ENCODE peak calls at places on chromosomes 3 and 15, in six cellular contexts. A is NCI-H1694 treated with DMSO at 0.1 percent for 48 hours, U is A673, I is posterior vena cava, D is T-cell, Q is M059J. R is an unnamed sample.

GRCh38 chr3:22007376-22007775 is 256.4 kb upstream of the ZNF385D start:
- DNase-seq in A (no peak), U (no peak), I (no peak), D (no peak), Q (peak), R (peak)

GRCh38 chr15:40338041-40338657 is 2.6 kb downstream of the CCDC9B start:
- DNase-seq in A (peak), U (peak), I (peak), D (peak), Q (peak), R (no peak)

GRCh38 chr15:57423599-57424140 is 47.4 kb downstream of the CGNL1 start:
- DNase-seq in A (no peak), U (no peak), I (no peak), D (no peak), Q (no peak), R (no peak)

GRCh38 chr15:57680021-57680420 is 26.5 kb upstream of the POLR2M start:
- DNase-seq in A (no peak), U (no peak), I (no peak), D (no peak), Q (peak), R (no peak)

GRCh38 chr15:67601008-67601620 is 58.6 kb downstream of the MAP2K5 start:
- DNase-seq in A (no peak), U (peak), I (no peak), D (no peak), Q (no peak), R (no peak)

GRCh38 chr3:127679534-127680145 is 6.9 kb downstream of the ABTB1 start:
- DNase-seq in A (no peak), U (no peak), I (peak), D (peak), Q (no peak), R (no peak)

GRCh38 chr3:187811580-187812250 is 66.4 kb upstream of the BCL6 start:
- DNase-seq in A (no peak), U (no peak), I (no peak), D (no peak), Q (peak), R (no peak)

GRCh38 chr3:126216416-126216815 is 36.0 kb upstream of the ALDH1L1 start:
- DNase-seq in A (no peak), U (no peak), I (no peak), D (no peak), Q (peak), R (no peak)

GRCh38 chr15:92843326-92843725 is 56.8 kb upstream of the CHD2 start:
- DNase-seq in A (no peak), U (no peak), I (no peak), D (no peak), Q (no peak), R (no peak)

GRCh38 chr3:86990171-86990733 is 697 bp downstream of the VGLL3 start:
- DNase-seq in A (no peak), U (no peak), I (no peak), D (no peak), Q (peak), R (no peak)

GRCh38 chr3:37072892-37073291 is 79.6 kb downstream of the MLH1 start:
- DNase-seq in A (no peak), U (peak), I (no peak), D (no peak), Q (peak), R (no peak)

GRCh38 chr3:188231454-188231853 is 77.5 kb downstream of the LPP start:
- DNase-seq in A (no peak), U (no peak), I (no peak), D (no peak), Q (no peak), R (no peak)

GRCh38 chr3:111368061-111368460 is 173.9 kb upstream of the CD96 start:
- DNase-seq in A (no peak), U (no peak), I (no peak), D (no peak), Q (no peak), R (no peak)

GRCh38 chr3:116614795-116615362 is 94.7 kb upstream of the TUSC7 start:
- DNase-seq in A (peak), U (peak), I (no peak), D (no peak), Q (peak), R (no peak)

GRCh38 chr3:179071161-179071568 is 444 bp downstream of the ZMAT3 start:
- DNase-seq in A (peak), U (no peak), I (no peak), D (peak), Q (peak), R (peak)

GRCh38 chr15:40064231-40064894 is 25.4 kb upstream of the SRP14 start:
- DNase-seq in A (no peak), U (peak), I (peak), D (no peak), Q (peak), R (no peak)

GRCh38 chr3:28066020-28066419 is 175.4 kb upstream of the CMC1 start:
- DNase-seq in A (no peak), U (no peak), I (no peak), D (no peak), Q (no peak), R (no peak)

GRCh38 chr15:78536134-78536533 is 4.1 kb upstream of the PSMA4 start:
- DNase-seq in A (no peak), U (no peak), I (no peak), D (no peak), Q (peak), R (no peak)

GRCh38 chr3:194632211-194632982 is 822 bp downstream of the TMEM44 start:
- DNase-seq in A (no peak), U (no peak), I (peak), D (no peak), Q (peak), R (no peak)

GRCh38 chr3:61912158-61912557 is 350.8 kb downstream of the PTPRG start:
- DNase-seq in A (no peak), U (no peak), I (no peak), D (no peak), Q (no peak), R (no peak)

GRCh38 chr3:185270262-185270955 is 16.6 kb upstream of the EHHADH start:
- DNase-seq in A (peak), U (peak), I (no peak), D (no peak), Q (peak), R (no peak)

GRCh38 chr3:54888873-54889272 is 39.0 kb downstream of the LRTM1 start:
- DNase-seq in A (no peak), U (no peak), I (no peak), D (no peak), Q (no peak), R (no peak)

GRCh38 chr15:43492266-43492665 is 690 bp downstream of the TP53BP1 start:
- DNase-seq in A (no peak), U (no peak), I (no peak), D (no peak), Q (no peak), R (peak)

GRCh38 chr3:67421912-67422311 is 232.5 kb downstream of the SUCLG2 start:
- DNase-seq in A (no peak), U (no peak), I (no peak), D (no peak), Q (no peak), R (no peak)

GRCh38 chr15:89332446-89332845 is 2.2 kb downstream of the POLG start:
- DNase-seq in A (no peak), U (peak), I (no peak), D (no peak), Q (no peak), R (no peak)

GRCh38 chr15:68210821-68211655 is 5.9 kb upstream of the CALML4 start:
- DNase-seq in A (peak), U (peak), I (peak), D (peak), Q (no peak), R (peak)

GRCh38 chr3:37852097-37852496 is 9.6 kb upstream of the CTDSPL start:
- DNase-seq in A (no peak), U (no peak), I (no peak), D (no peak), Q (peak), R (no peak)

GRCh38 chr3:101950510-101950909 is 101.2 kb downstream of the NFKBIZ start:
- DNase-seq in A (no peak), U (no peak), I (no peak), D (no peak), Q (peak), R (no peak)

GRCh38 chr3:142876417-142876816 is 12.5 kb downstream of the PCOLCE2 start:
- DNase-seq in A (no peak), U (no peak), I (no peak), D (no peak), Q (no peak), R (no peak)

GRCh38 chr3:53589201-53589600 is 94.8 kb downstream of the CACNA1D start:
- DNase-seq in A (no peak), U (no peak), I (no peak), D (no peak), Q (no peak), R (peak)

GRCh38 chr15:70195808-70196304 is 98.1 kb upstream of the TLE3 start:
- DNase-seq in A (no peak), U (no peak), I (peak), D (no peak), Q (peak), R (peak)

GRCh38 chr15:91548588-91548987 is 304.9 kb upstream of the SLCO3A1 start:
- DNase-seq in A (peak), U (no peak), I (no peak), D (no peak), Q (peak), R (peak)

GRCh38 chr3:150741497-150742140 is 21.4 kb downstream of the SIAH2 start:
- DNase-seq in A (no peak), U (peak), I (no peak), D (no peak), Q (no peak), R (no peak)

R was measured in cerebellum.